ENCODE peak calls at places on chromosomes 2 and 18, in five cellular contexts. V, O, L, T and B are unnamed samples.

GRCh38 chr18:61855127-61855991 is 37.4 kb downstream of the RNF152 start:
- DNase-seq in V (no peak), O (no peak), L (no peak), T (no peak), B (no peak)

GRCh38 chr2:109118321-109118720 is 10.7 kb upstream of the SH3RF3 start:
- DNase-seq in V (no peak), O (no peak), L (no peak), T (no peak), B (no peak)

GRCh38 chr18:6731197-6731596 is 1.7 kb downstream of the ARHGAP28 start:
- DNase-seq in V (peak; percentile 75), O (no peak), L (peak; percentile 20), T (no peak), B (no peak)

GRCh38 chr2:160583162-160583522 is 89.5 kb upstream of the RBMS1 start:
- DNase-seq in V (no peak), O (no peak), L (peak; percentile 28), T (no peak), B (no peak)

GRCh38 chr18:79413901-79414300 is 18.2 kb downstream of the NFATC1 start:
- DNase-seq in V (no peak), O (no peak), L (no peak), T (no peak), B (no peak)

GRCh38 chr2:149346272-149346671 is 15.9 kb downstream of the LYPD6 start:
- DNase-seq in V (peak; percentile 54), O (no peak), L (no peak), T (no peak), B (no peak)

GRCh38 chr18:24212939-24213338 is 74.1 kb downstream of the CABYR start:
- DNase-seq in V (peak; percentile 68), O (no peak), L (peak; percentile 71), T (peak; percentile 90), B (no peak)

GRCh38 chr18:68843467-68844089 is 45.7 kb downstream of the CCDC102B start:
- DNase-seq in V (no peak), O (no peak), L (no peak), T (no peak), B (no peak)

GRCh38 chr2:24024018-24024417 is 14.1 kb downstream of the MFSD2B start:
- DNase-seq in V (peak; percentile 35), O (no peak), L (peak; percentile 29), T (no peak), B (no peak)

GRCh38 chr2:45180033-45180746 is 170.9 kb upstream of the SIX2 start:
- DNase-seq in V (no peak), O (no peak), L (no peak), T (no peak), B (no peak)

GRCh38 chr18:519019-519879 is 18.7 kb upstream of the COLEC12 start:
- DNase-seq in V (peak; percentile 59), O (no peak), L (peak; percentile 56), T (peak; percentile 35), B (no peak)

GRCh38 chr18:2641638-2642037 is 13.9 kb upstream of the SMCHD1 start:
- DNase-seq in V (peak; percentile 61), O (no peak), L (peak; percentile 42), T (no peak), B (no peak)

GRCh38 chr2:42797281-42797680 is 4.9 kb upstream of the HAAO start:
- DNase-seq in V (no peak), O (no peak), L (no peak), T (no peak), B (no peak)

GRCh38 chr2:190023860-190024259 is 38.7 kb downstream of the MSTN start:
- DNase-seq in V (peak; percentile 50), O (no peak), L (peak; percentile 19), T (peak; percentile 33), B (no peak)